ENCODE peak calls at places on chromosomes 4 and X, in eight cellular contexts. Y is caudate nucleus, C is AG04450, J is gastrocnemius medialis, O is heart left ventricle, K is A673, F is mesendoderm, B is GM23338. M is an unnamed sample.

GRCh38 chr4:123349401-123350190 is 47.0 kb upstream of the SPRY1 start:
- DNase-seq in Y (no peak), O (peak; percentile 62), K (no peak), F (peak; percentile 93), B (no peak), C (no peak), J (no peak), M (no peak)

GRCh38 chr4:89899157-89899556 is 4.5 kb downstream of the MMRN1 start:
- DNase-seq in C (no peak), O (no peak), B (no peak), F (no peak), Y (no peak), K (no peak), J (no peak), M (no peak)

GRCh38 chr4:90187148-90187884 is 60.1 kb downstream of the CCSER1 start:
- DNase-seq in J (no peak), F (no peak), K (no peak), B (no peak), O (no peak), C (no peak), Y (no peak), M (no peak)

GRCh38 chr4:2261110-2261852 is 628 bp downstream of the MXD4 start:
- DNase-seq in J (no peak), O (peak; percentile 57), C (no peak), B (peak; percentile 68), K (peak; percentile 61), Y (peak; percentile 36), F (peak; percentile 53), M (peak; percentile 57)

GRCh38 chrX:17669891-17670290 is 67.4 kb upstream of the SCML1 start:
- DNase-seq in B (no peak), F (no peak), C (no peak), Y (no peak), O (no peak), K (no peak), J (no peak), M (no peak)

GRCh38 chrX:38654302-38654701 is 93.0 kb downstream of the TSPAN7 start:
- DNase-seq in C (no peak), Y (no peak), K (peak; percentile 45), F (peak; percentile 50), J (no peak), B (peak; percentile 36), O (no peak), M (no peak)

GRCh38 chr4:128796934-128797333 is 12.6 kb upstream of the JADE1 start:
- DNase-seq in O (no peak), Y (no peak), F (no peak), J (no peak), K (no peak), B (no peak), C (no peak), M (no peak)

GRCh38 chr4:126957555-126958440 is 675.0 kb upstream of the INTU start:
- DNase-seq in B (no peak), C (no peak), F (no peak), O (no peak), J (no peak), K (peak; percentile 34), Y (no peak), M (no peak)

GRCh38 chrX:110600745-110601310 is 194.8 kb downstream of the CHRDL1 start:
- DNase-seq in J (no peak), Y (no peak), B (no peak), K (no peak), F (peak; percentile 2), C (no peak), O (no peak), M (no peak)

GRCh38 chr4:140130677-140131076 is 23.3 kb downstream of the MAML3 start:
- DNase-seq in K (no peak), J (no peak), B (no peak), C (no peak), F (no peak), Y (no peak), O (no peak), M (no peak)

GRCh38 chr4:38670939-38671593 is 7.1 kb downstream of the KLF3 start:
- DNase-seq in Y (no peak), B (no peak), O (no peak), C (no peak), F (no peak), K (no peak), J (no peak), M (no peak)

GRCh38 chrX:19904778-19905367 is 17.5 kb upstream of the SH3KBP1 start:
- DNase-seq in Y (no peak), K (peak; percentile 61), C (no peak), B (peak; percentile 79), J (no peak), F (peak; percentile 72), O (no peak), M (peak; percentile 20)

GRCh38 chr4:67713531-67714247 is 12.7 kb upstream of the UBA6 start:
- DNase-seq in F (peak; percentile 51), B (no peak), J (no peak), C (no peak), K (no peak), Y (no peak), O (no peak), M (peak; percentile 17)

GRCh38 chr4:25872851-25873631 is 10.3 kb upstream of the SEL1L3 start:
- DNase-seq in Y (no peak), O (no peak), K (no peak), J (no peak), F (no peak), C (no peak), B (no peak), M (no peak)

GRCh38 chr4:25875281-25875745 is 12.5 kb upstream of the SEL1L3 start:
- DNase-seq in J (no peak), B (no peak), F (no peak), K (no peak), O (no peak), Y (no peak), C (no peak), M (no peak)

GRCh38 chr4:25873632-25874129 is 10.9 kb upstream of the SEL1L3 start:
- DNase-seq in B (no peak), O (no peak), Y (no peak), J (no peak), K (no peak), F (no peak), C (no peak), M (no peak)

GRCh38 chr4:25878676-25879075 is 15.9 kb upstream of the SEL1L3 start:
- DNase-seq in Y (no peak), K (no peak), F (no peak), B (no peak), C (no peak), J (no peak), O (no peak), M (no peak)

GRCh38 chr4:25874641-25875040 is 11.9 kb upstream of the SEL1L3 start:
- DNase-seq in F (no peak), C (no peak), K (no peak), J (no peak), Y (no peak), B (no peak), O (no peak), M (no peak)
- H3K27ac ChIP-seq in F (no peak overlapping the region), C (no peak overlapping the region), K (no peak overlapping the region), J (no peak overlapping the region), Y (no peak overlapping the region), B (no peak overlapping the region), O (no peak overlapping the region), M (no peak overlapping the region)

GRCh38 chrX:123797543-123798447 is 62.1 kb upstream of the XIAP start:
- DNase-seq in F (no peak), J (no peak), C (no peak), Y (no peak), O (no peak), K (no peak), B (no peak), M (no peak)

GRCh38 chrX:123807825-123808416 is 51.9 kb upstream of the XIAP start:
- DNase-seq in F (no peak), B (no peak), C (no peak), Y (no peak), J (no peak), O (no peak), K (peak; percentile 30), M (no peak)

GRCh38 chrX:123803331-123803983 is 56.4 kb upstream of the XIAP start:
- DNase-seq in J (no peak), O (peak; percentile 47), K (peak; percentile 76), C (no peak), B (no peak), Y (no peak), F (peak; percentile 95), M (no peak)
- H3K27ac ChIP-seq in J (no peak overlapping the region), O (peak overlapping the region; percentile 32), K (no peak overlapping the region), C (peak overlapping the region; percentile 57), B (no peak overlapping the region), Y (no peak overlapping the region), F (no peak overlapping the region), M (no peak overlapping the region)

GRCh38 chrX:108437354-108437753 is 868 bp downstream of the COL4A6 start:
- DNase-seq in O (no peak), C (no peak), Y (no peak), B (no peak), K (no peak), J (no peak), F (no peak), M (no peak)

GRCh38 chrX:108439961-108440696 is 491 bp downstream of the COL4A5 start:
- DNase-seq in O (no peak), J (peak; percentile 1), Y (no peak), F (no peak), K (peak; percentile 1), B (peak; percentile 34), C (no peak), M (peak; percentile 7)

GRCh38 chrX:108443065-108443464 is 3.4 kb downstream of the COL4A5 start:
- DNase-seq in C (no peak), F (no peak), Y (no peak), K (no peak), J (no peak), B (no peak), O (no peak), M (no peak)

GRCh38 chrX:108437789-108438623 is at the start of gene COL4A6:
- DNase-seq in B (peak; percentile 76), F (peak; percentile 77), C (no peak), J (no peak), K (no peak), O (peak; percentile 28), Y (no peak), M (peak; percentile 28)

DNA sequence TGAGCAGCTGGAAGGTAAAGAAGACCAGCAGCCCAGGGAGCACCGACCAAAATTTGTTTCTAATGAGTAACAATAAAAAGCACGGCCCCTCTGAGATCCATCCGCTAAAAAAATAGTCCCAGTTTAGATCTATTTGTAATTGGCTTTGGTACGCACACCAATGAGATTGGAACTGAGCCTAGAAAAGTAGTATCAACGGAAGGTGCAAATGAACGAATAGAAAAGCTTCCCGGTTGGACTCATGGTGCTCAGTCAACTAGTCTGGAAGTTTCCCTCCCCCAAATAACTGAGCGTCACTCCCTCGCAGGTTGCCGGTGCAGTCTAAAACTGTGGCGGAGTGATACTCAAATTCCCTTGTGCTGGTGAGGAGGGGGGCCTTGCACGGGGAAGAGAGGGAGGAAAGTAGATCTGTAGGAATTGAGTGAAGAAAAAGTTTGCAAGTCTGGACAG is at the start of gene COL4A5:
- DNase-seq in J (peak; percentile 24), B (peak; percentile 85), F (peak; percentile 95), Y (no peak), C (peak; percentile 63), O (peak; percentile 56), K (peak; percentile 67), M (peak; percentile 65)
- H3K27ac ChIP-seq in J (peak within 1 kb of the TSS; percentile 83), B (peak within 1 kb of the TSS; percentile 40), F (peak within 1 kb of the TSS; percentile 81), Y (no peak within 1 kb of the TSS), C (peak within 1 kb of the TSS; percentile 47), O (peak within 1 kb of the TSS; percentile 0), K (no peak within 1 kb of the TSS), M (peak within 1 kb of the TSS; percentile 13)

DNA sequence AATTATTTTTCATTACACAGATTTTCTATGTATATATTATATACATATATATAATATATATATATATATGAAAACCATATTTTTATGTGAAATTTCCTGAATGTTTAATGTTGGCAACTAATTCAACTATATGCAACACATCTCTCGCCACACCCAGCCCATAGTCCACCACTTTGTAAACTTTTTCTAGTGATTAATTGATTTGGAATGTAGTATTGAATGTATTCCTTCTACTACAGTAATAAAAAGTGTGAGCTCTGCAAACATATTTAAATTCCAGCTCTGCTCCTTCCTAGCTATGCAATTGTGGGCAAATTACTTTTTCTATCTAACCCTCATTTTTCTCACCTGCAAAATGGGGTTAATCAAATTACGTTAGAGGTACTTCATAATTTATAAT is 187.8 kb downstream of the TEX11 start:
- DNase-seq in F (no peak), K (no peak), O (no peak), B (no peak), C (no peak), Y (no peak), J (no peak), M (no peak)
- H3K27ac ChIP-seq in F (no peak overlapping the region), K (no peak overlapping the region), O (no peak overlapping the region), B (no peak overlapping the region), C (no peak overlapping the region), Y (no peak overlapping the region), J (no peak overlapping the region), M (no peak overlapping the region)

M was measured in thyroid gland.